ENCODE peak calls at places on chromosomes 3 and 15, in nine cellular contexts. E, P, M, A, S, K, F, J and Z are unnamed samples.

GRCh38 chr15:67105065-67105951 is 39.9 kb downstream of the SMAD3 start:
- DNase-seq in E (no peak), P (peak), M (no peak), A (peak), S (peak), K (no peak), F (peak), J (no peak), Z (no peak)

GRCh38 chr3:108281670-108282069 is 14.7 kb upstream of the HHLA2 start:
- DNase-seq in E (no peak), P (no peak), M (no peak), A (no peak), S (no peak), K (no peak), F (no peak), J (no peak), Z (no peak)

GRCh38 chr3:175411405-175411804 is 552.3 kb downstream of the NAALADL2 start:
- DNase-seq in E (no peak), P (no peak), M (no peak), A (no peak), S (no peak), K (no peak), F (no peak), J (no peak), Z (no peak)

GRCh38 chr3:17741621-17742091 is 775 bp downstream of the TBC1D5 start:
- DNase-seq in E (no peak), P (no peak), M (no peak), A (no peak), S (peak), K (no peak), F (no peak), J (no peak), Z (no peak)

GRCh38 chr15:67701669-67702068 is 123.6 kb upstream of the SKOR1 start:
- DNase-seq in E (no peak), P (no peak), M (no peak), A (no peak), S (peak), K (no peak), F (no peak), J (no peak), Z (no peak)

GRCh38 chr3:156617781-156618180 is 56.6 kb upstream of the TIPARP start:
- DNase-seq in E (no peak), P (no peak), M (no peak), A (no peak), S (peak), K (no peak), F (no peak), J (no peak), Z (no peak)

GRCh38 chr3:108713801-108714200 is 43.4 kb downstream of the RETNLB start:
- DNase-seq in E (no peak), P (no peak), M (no peak), A (no peak), S (no peak), K (no peak), F (no peak), J (no peak), Z (no peak)

GRCh38 chr3:141448606-141449216 is 38.1 kb upstream of the RASA2 start:
- DNase-seq in E (no peak), P (no peak), M (no peak), A (peak), S (peak), K (no peak), F (no peak), J (no peak), Z (no peak)

GRCh38 chr3:10249833-10250232 is 1.6 kb downstream of the TATDN2 start:
- DNase-seq in E (no peak), P (no peak), M (no peak), A (no peak), S (peak), K (no peak), F (no peak), J (no peak), Z (no peak)

GRCh38 chr15:81189583-81190283 is 6.9 kb upstream of the IL16 start:
- DNase-seq in E (no peak), P (no peak), M (peak), A (peak), S (peak), K (peak), F (no peak), J (no peak), Z (no peak)

GRCh38 chr3:124168271-124168670 is 176.3 kb upstream of the ROPN1 start:
- DNase-seq in E (no peak), P (no peak), M (no peak), A (peak), S (peak), K (no peak), F (no peak), J (no peak), Z (no peak)

GRCh38 chr15:38818156-38818745 is 253.6 kb upstream of the RASGRP1 start:
- DNase-seq in E (no peak), P (no peak), M (no peak), A (no peak), S (no peak), K (no peak), F (no peak), J (no peak), Z (no peak)

GRCh38 chr15:82855286-82856092 is 46.1 kb downstream of the WHAMM start:
- DNase-seq in E (no peak), P (no peak), M (no peak), A (no peak), S (no peak), K (no peak), F (no peak), J (no peak), Z (no peak)

GRCh38 chr3:118987466-118987865 is 47.2 kb downstream of the IGSF11 start:
- DNase-seq in E (peak), P (peak), M (no peak), A (peak), S (peak), K (peak), F (no peak), J (no peak), Z (no peak)

GRCh38 chr15:79897701-79898113 is 893 bp upstream of the MTHFS start:
- DNase-seq in E (no peak), P (no peak), M (no peak), A (no peak), S (no peak), K (no peak), F (no peak), J (no peak), Z (no peak)

GRCh38 chr15:76588811-76589747 is 252.5 kb downstream of the ISL2 start:
- DNase-seq in E (no peak), P (no peak), M (no peak), A (no peak), S (no peak), K (no peak), F (no peak), J (no peak), Z (no peak)

GRCh38 chr3:196422976-196423781 is 9.0 kb downstream of the UBXN7 start:
- DNase-seq in E (peak), P (peak), M (peak), A (peak), S (peak), K (peak), F (no peak), J (no peak), Z (no peak)

GRCh38 chr15:43412096-43412495 is 41.2 kb downstream of the TUBGCP4 start:
- DNase-seq in E (no peak), P (no peak), M (no peak), A (no peak), S (no peak), K (no peak), F (no peak), J (no peak), Z (no peak)

GRCh38 chr3:71585126-71585525 is 1.6 kb upstream of the FOXP1 start:
- DNase-seq in E (no peak), P (peak), M (no peak), A (no peak), S (no peak), K (no peak), F (no peak), J (no peak), Z (no peak)

GRCh38 chr3:52021869-52022268 is 26.2 kb upstream of the RPL29 start:
- DNase-seq in E (no peak), P (no peak), M (no peak), A (no peak), S (no peak), K (peak), F (no peak), J (no peak), Z (no peak)

GRCh38 chr3:30256474-30256873 is 349.9 kb upstream of the TGFBR2 start:
- DNase-seq in E (no peak), P (no peak), M (no peak), A (peak), S (no peak), K (no peak), F (no peak), J (no peak), Z (no peak)

GRCh38 chr3:142019794-142020320 is 129.5 kb downstream of the TFDP2 start:
- DNase-seq in E (no peak), P (no peak), M (no peak), A (peak), S (peak), K (no peak), F (no peak), J (peak), Z (no peak)

DNA sequence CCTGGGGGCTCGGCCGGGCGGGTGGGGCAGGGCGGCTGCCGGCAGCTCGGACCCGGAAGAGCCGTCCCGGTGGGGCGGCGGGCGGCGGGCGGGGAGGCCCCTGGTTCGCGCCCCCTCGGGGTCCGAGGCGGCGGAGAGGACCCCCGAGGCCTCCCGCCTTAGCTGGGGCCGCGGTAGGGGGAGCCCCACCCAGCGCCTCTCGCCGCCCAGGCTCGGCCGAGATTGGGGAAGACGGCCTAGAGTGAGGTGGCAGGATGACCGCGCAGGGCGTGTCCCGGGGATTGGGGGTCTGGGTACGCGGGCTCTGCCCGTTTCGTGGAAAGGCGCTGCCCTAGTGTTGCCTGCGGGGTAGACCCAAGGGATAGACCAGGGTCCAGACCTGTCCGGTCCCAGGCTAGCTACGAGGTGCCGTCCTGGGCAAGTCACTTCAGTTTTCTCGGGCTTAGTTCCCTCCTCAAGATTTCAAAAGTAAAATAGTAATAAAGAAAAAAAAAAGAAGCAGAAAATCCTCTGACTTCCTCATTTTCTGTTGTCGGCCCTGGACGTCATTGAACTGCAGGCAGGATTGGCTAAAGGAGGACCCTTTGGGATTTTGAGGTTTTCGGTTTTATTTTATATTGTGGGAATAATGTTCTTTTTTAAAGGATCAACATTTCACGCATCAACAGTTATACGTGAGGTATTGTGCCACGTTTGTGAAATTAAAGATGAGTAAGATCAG is 580 bp downstream of the IQGAP1 start:
- DNase-seq in E (peak), P (peak), M (peak), A (peak), S (peak), K (peak), F (peak), J (peak), Z (peak)
- TF ChIP-seq CTCF in E (no peak), P (no peak), M (no peak), A (no peak), S (no peak), K (no peak), F (no peak), J (peak), Z (peak)

GRCh38 chr3:125200731-125201139 is 11.8 kb downstream of the SLC12A8 start:
- DNase-seq in E (no peak), P (no peak), M (no peak), A (no peak), S (no peak), K (no peak), F (no peak), J (peak), Z (no peak)

GRCh38 chr3:125203731-125204130 is 8.8 kb downstream of the SLC12A8 start:
- DNase-seq in E (no peak), P (no peak), M (no peak), A (no peak), S (no peak), K (no peak), F (no peak), J (no peak), Z (no peak)

GRCh38 chr3:125207507-125207906 is 5.0 kb downstream of the SLC12A8 start:
- DNase-seq in E (no peak), P (no peak), M (no peak), A (no peak), S (no peak), K (no peak), F (no peak), J (no peak), Z (no peak)

GRCh38 chr3:125206934-125207333 is 5.6 kb downstream of the SLC12A8 start:
- DNase-seq in E (no peak), P (no peak), M (no peak), A (no peak), S (no peak), K (no peak), F (no peak), J (no peak), Z (no peak)

DNA sequence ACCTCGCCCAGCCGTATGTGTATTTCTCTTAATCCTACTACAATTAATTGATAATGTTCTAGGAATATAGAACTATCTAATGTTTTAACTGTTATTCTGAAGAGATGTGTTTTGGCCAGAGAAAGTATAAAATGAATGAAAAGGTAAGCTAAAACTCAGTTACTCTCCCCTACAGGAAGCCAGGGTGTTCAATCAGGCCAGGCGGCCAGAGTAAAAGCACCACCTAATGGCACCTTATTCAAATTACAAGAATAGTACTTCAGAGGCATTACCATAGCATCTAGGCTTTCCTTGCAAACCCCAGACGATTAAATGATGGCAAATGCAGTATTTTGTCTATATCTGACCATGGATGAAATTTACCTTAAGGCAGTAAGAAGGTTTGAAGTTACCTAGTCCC is 10.4 kb downstream of the SLC12A8 start:
- DNase-seq in E (no peak), P (no peak), M (no peak), A (peak), S (peak), K (no peak), F (no peak), J (peak), Z (no peak)
- TF ChIP-seq CTCF in E (no peak), P (no peak), M (no peak), A (peak), S (peak), K (peak), F (no peak), J (no peak), Z (peak)

GRCh38 chr3:186802701-186803100 is 3.6 kb downstream of the RFC4 start:
- DNase-seq in E (no peak), P (no peak), M (no peak), A (no peak), S (no peak), K (no peak), F (no peak), J (no peak), Z (no peak)

GRCh38 chr3:186810597-186810996 is 4.3 kb upstream of the RFC4 start:
- DNase-seq in E (no peak), P (no peak), M (no peak), A (no peak), S (no peak), K (no peak), F (no peak), J (no peak), Z (no peak)

GRCh38 chr3:186807231-186807630 is 949 bp upstream of the RFC4 start:
- DNase-seq in E (no peak), P (no peak), M (no peak), A (no peak), S (no peak), K (no peak), F (no peak), J (no peak), Z (no peak)

GRCh38 chr3:186806173-186807055 is at the start of gene RFC4:
- DNase-seq in E (peak), P (peak), M (peak), A (peak), S (peak), K (peak), F (peak), J (peak), Z (peak)
- TF ChIP-seq CTCF in E (no peak), P (no peak), M (no peak), A (no peak), S (no peak), K (no peak), F (no peak), J (no peak), Z (no peak)

GRCh38 chr15:55532944-55533343 is 24.9 kb upstream of the DNAAF4 start:
- DNase-seq in E (no peak), P (no peak), M (no peak), A (no peak), S (no peak), K (no peak), F (no peak), J (no peak), Z (no peak)

GRCh38 chr15:55530861-55531313 is 22.9 kb upstream of the DNAAF4 start:
- DNase-seq in E (no peak), P (no peak), M (no peak), A (peak), S (peak), K (no peak), F (no peak), J (no peak), Z (no peak)

DNA sequence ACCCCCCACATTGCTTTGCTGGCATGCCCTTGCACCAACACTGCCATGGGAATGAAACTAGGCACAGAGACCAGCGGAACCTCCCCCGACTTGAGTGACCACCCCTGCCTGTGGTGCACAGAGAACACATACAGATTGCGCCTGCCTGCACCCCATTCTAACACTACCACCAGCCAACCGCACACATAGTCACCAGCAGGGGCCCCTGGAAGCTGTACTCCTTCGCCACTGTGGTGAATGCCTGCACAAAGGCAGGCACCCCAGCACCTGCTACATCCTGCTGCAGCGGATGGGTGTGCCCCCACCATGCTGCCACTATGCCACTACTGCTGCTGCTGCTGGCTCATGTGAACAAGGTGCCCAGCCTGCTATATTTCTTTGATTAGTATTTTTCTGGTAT is 27.4 kb upstream of the DNAAF4 start:
- DNase-seq in E (no peak), P (no peak), M (no peak), A (no peak), S (no peak), K (no peak), F (no peak), J (no peak), Z (no peak)
- TF ChIP-seq CTCF in E (no peak), P (no peak), M (no peak), A (no peak), S (no peak), K (no peak), F (no peak), J (no peak), Z (no peak)

GRCh38 chr3:197521277-197522182 is 34.2 kb downstream of the BDH1 start:
- DNase-seq in E (no peak), P (no peak), M (peak), A (no peak), S (no peak), K (no peak), F (no peak), J (no peak), Z (no peak)

GRCh38 chr3:197518794-197519451 is 36.8 kb downstream of the BDH1 start:
- DNase-seq in E (no peak), P (no peak), M (peak), A (peak), S (no peak), K (no peak), F (no peak), J (no peak), Z (no peak)

GRCh38 chr3:197520311-197521276 is 35.2 kb downstream of the BDH1 start:
- DNase-seq in E (no peak), P (no peak), M (peak), A (peak), S (peak), K (no peak), F (peak), J (no peak), Z (no peak)

GRCh38 chr3:197522183-197522715 is 33.5 kb downstream of the BDH1 start:
- DNase-seq in E (no peak), P (no peak), M (no peak), A (no peak), S (no peak), K (no peak), F (no peak), J (no peak), Z (no peak)

GRCh38 chr3:197519801-197520211 is 36.0 kb downstream of the BDH1 start:
- DNase-seq in E (no peak), P (no peak), M (peak), A (no peak), S (no peak), K (no peak), F (peak), J (no peak), Z (no peak)
- TF ChIP-seq CTCF in E (no peak), P (no peak), M (no peak), A (no peak), S (no peak), K (no peak), F (no peak), J (no peak), Z (no peak)

GRCh38 chr3:127822166-127822835 is at the start of gene MGLL:
- DNase-seq in E (peak), P (peak), M (peak), A (peak), S (peak), K (peak), F (no peak), J (peak), Z (no peak)

GRCh38 chr3:127823590-127823857 is 1.2 kb upstream of the MGLL start:
- DNase-seq in E (no peak), P (no peak), M (no peak), A (no peak), S (no peak), K (no peak), F (no peak), J (no peak), Z (no peak)

GRCh38 chr3:127824151-127824825 is 2.0 kb upstream of the MGLL start:
- DNase-seq in E (no peak), P (no peak), M (no peak), A (no peak), S (no peak), K (no peak), F (no peak), J (no peak), Z (no peak)

GRCh38 chr3:127820871-127821853 is 1.2 kb downstream of the MGLL start:
- DNase-seq in E (no peak), P (no peak), M (peak), A (no peak), S (peak), K (no peak), F (no peak), J (peak), Z (peak)

GRCh38 chr3:127822836-127823589 is 698 bp upstream of the MGLL start:
- DNase-seq in E (peak), P (peak), M (peak), A (no peak), S (no peak), K (peak), F (no peak), J (peak), Z (peak)
- TF ChIP-seq CTCF in E (peak), P (peak), M (peak), A (no peak), S (no peak), K (no peak), F (peak), J (peak), Z (peak)

GRCh38 chr3:190429681-190430080 is 20.0 kb downstream of the TMEM207 start:
- DNase-seq in E (no peak), P (no peak), M (no peak), A (peak), S (peak), K (no peak), F (no peak), J (no peak), Z (no peak)
- TF ChIP-seq CTCF in E (no peak), P (no peak), M (no peak), A (no peak), S (no peak), K (no peak), F (no peak), J (no peak), Z (no peak)